ENCODE peak calls at places on chromosomes 11 and 22, in nine cellular contexts. One of them, this sample, is unnamed. For H3K4me1, the result is how much of the 10 kb centered on the place peaks cover.

GRCh38 chr11:30143098-30143705 is 87.6 kb upstream of the FSHB start:
- DNase-seq in uterus: no peak
- DNase-seq in lower lobe of right lung: no peak
- DNase-seq in left ventricle myocardium inferior: no peak
- DNase-seq in CD8-positive, alpha-beta T cell: no peak
- DNase-seq in cardiac muscle cell: peak
- DNase-seq in GM23338: peak
- DNase-seq in Peyer's patch: no peak
- DNase-seq in keratinocyte: no peak
- DNase-seq in this sample: no peak

GRCh38 chr11:110525883-110526282 is 96.1 kb downstream of the FDX1 start:
- DNase-seq in keratinocyte: peak
- DNase-seq in left ventricle myocardium inferior: no peak
- DNase-seq in cardiac muscle cell: peak
- DNase-seq in CD8-positive, alpha-beta T cell: no peak
- DNase-seq in uterus: peak
- DNase-seq in Peyer's patch: no peak
- DNase-seq in GM23338: no peak
- DNase-seq in lower lobe of right lung: no peak
- DNase-seq in this sample: no peak

GRCh38 chr11:63445720-63446119 is 45.2 kb downstream of the PLAAT5 start:
- DNase-seq in CD8-positive, alpha-beta T cell: no peak
- DNase-seq in GM23338: no peak
- DNase-seq in Peyer's patch: no peak
- DNase-seq in left ventricle myocardium inferior: no peak
- DNase-seq in cardiac muscle cell: peak
- DNase-seq in keratinocyte: peak
- DNase-seq in uterus: no peak
- DNase-seq in lower lobe of right lung: no peak
- DNase-seq in this sample: no peak

GRCh38 chr22:47551438-47551788 is 789.0 kb downstream of the TBC1D22A start:
- DNase-seq in left ventricle myocardium inferior: no peak
- DNase-seq in uterus: no peak
- DNase-seq in CD8-positive, alpha-beta T cell: no peak
- DNase-seq in cardiac muscle cell: no peak
- DNase-seq in keratinocyte: no peak
- DNase-seq in lower lobe of right lung: no peak
- DNase-seq in Peyer's patch: no peak
- DNase-seq in GM23338: no peak
- DNase-seq in this sample: no peak

GRCh38 chr11:126303623-126304456 is at the start of gene DCPS:
- DNase-seq in GM23338: peak
- DNase-seq in CD8-positive, alpha-beta T cell: peak
- DNase-seq in lower lobe of right lung: peak
- DNase-seq in uterus: peak
- DNase-seq in keratinocyte: no peak
- DNase-seq in Peyer's patch: peak
- DNase-seq in left ventricle myocardium inferior: peak
- DNase-seq in cardiac muscle cell: peak
- DNase-seq in this sample: peak

GRCh38 chr11:120098503-120099054 is 39.3 kb downstream of the TRIM29 start:
- DNase-seq in keratinocyte: no peak
- DNase-seq in left ventricle myocardium inferior: no peak
- DNase-seq in CD8-positive, alpha-beta T cell: no peak
- DNase-seq in lower lobe of right lung: no peak
- DNase-seq in uterus: no peak
- DNase-seq in GM23338: no peak
- DNase-seq in cardiac muscle cell: no peak
- DNase-seq in Peyer's patch: peak
- DNase-seq in this sample: no peak

GRCh38 chr22:46081831-46082210 is 68.5 kb upstream of the PPARA start:
- DNase-seq in GM23338: no peak
- DNase-seq in keratinocyte: no peak
- DNase-seq in Peyer's patch: peak
- DNase-seq in CD8-positive, alpha-beta T cell: no peak
- DNase-seq in cardiac muscle cell: no peak
- DNase-seq in left ventricle myocardium inferior: peak
- DNase-seq in lower lobe of right lung: peak
- DNase-seq in uterus: peak
- DNase-seq in this sample: no peak

GRCh38 chr11:94749367-94749766 is 18.8 kb upstream of the AMOTL1 start:
- DNase-seq in Peyer's patch: no peak
- DNase-seq in GM23338: no peak
- DNase-seq in keratinocyte: peak
- DNase-seq in left ventricle myocardium inferior: no peak
- DNase-seq in cardiac muscle cell: no peak
- DNase-seq in uterus: no peak
- DNase-seq in lower lobe of right lung: no peak
- DNase-seq in CD8-positive, alpha-beta T cell: no peak
- DNase-seq in this sample: no peak

GRCh38 chr22:41563051-41563711 is 2.4 kb downstream of the CSDC2 start:
- DNase-seq in keratinocyte: no peak
- DNase-seq in Peyer's patch: peak
- DNase-seq in GM23338: peak
- DNase-seq in left ventricle myocardium inferior: no peak
- DNase-seq in lower lobe of right lung: no peak
- DNase-seq in CD8-positive, alpha-beta T cell: no peak
- DNase-seq in cardiac muscle cell: peak
- DNase-seq in uterus: peak
- DNase-seq in this sample: no peak

GRCh38 chr11:58027341-58027740 is 3.4 kb upstream of the OR6Q1 start:
- DNase-seq in GM23338: no peak
- DNase-seq in CD8-positive, alpha-beta T cell: no peak
- DNase-seq in Peyer's patch: no peak
- DNase-seq in uterus: no peak
- DNase-seq in left ventricle myocardium inferior: no peak
- DNase-seq in lower lobe of right lung: no peak
- DNase-seq in keratinocyte: no peak
- DNase-seq in cardiac muscle cell: peak
- DNase-seq in this sample: no peak

GRCh38 chr11:104352036-104352435 is 188.1 kb upstream of the PDGFD start:
- DNase-seq in cardiac muscle cell: no peak
- DNase-seq in Peyer's patch: no peak
- DNase-seq in lower lobe of right lung: no peak
- DNase-seq in keratinocyte: no peak
- DNase-seq in uterus: no peak
- DNase-seq in left ventricle myocardium inferior: no peak
- DNase-seq in GM23338: no peak
- DNase-seq in CD8-positive, alpha-beta T cell: no peak
- DNase-seq in this sample: no peak

GRCh38 chr11:11081273-11081672 is 223.4 kb upstream of the ZBED5 start:
- DNase-seq in left ventricle myocardium inferior: no peak
- DNase-seq in cardiac muscle cell: no peak
- DNase-seq in CD8-positive, alpha-beta T cell: no peak
- DNase-seq in keratinocyte: no peak
- DNase-seq in Peyer's patch: no peak
- DNase-seq in uterus: no peak
- DNase-seq in lower lobe of right lung: no peak
- DNase-seq in GM23338: peak
- DNase-seq in this sample: no peak

GRCh38 chr11:114262681-114263509 is 33.3 kb upstream of the NNMT start:
- DNase-seq in GM23338: peak
- DNase-seq in uterus: no peak
- DNase-seq in lower lobe of right lung: no peak
- DNase-seq in left ventricle myocardium inferior: no peak
- DNase-seq in cardiac muscle cell: peak
- DNase-seq in Peyer's patch: no peak
- DNase-seq in CD8-positive, alpha-beta T cell: no peak
- DNase-seq in keratinocyte: no peak
- DNase-seq in this sample: no peak

GRCh38 chr22:46309526-46310085 is 12.9 kb downstream of the GTSE1 start:
- DNase-seq in lower lobe of right lung: peak
- DNase-seq in uterus: no peak
- DNase-seq in left ventricle myocardium inferior: peak
- DNase-seq in Peyer's patch: no peak
- DNase-seq in cardiac muscle cell: no peak
- DNase-seq in keratinocyte: no peak
- DNase-seq in GM23338: no peak
- DNase-seq in CD8-positive, alpha-beta T cell: no peak
- DNase-seq in this sample: no peak

GRCh38 chr11:47360341-47360740 is 7.8 kb upstream of the MYBPC3 start:
- DNase-seq in CD8-positive, alpha-beta T cell: no peak
- DNase-seq in left ventricle myocardium inferior: no peak
- DNase-seq in cardiac muscle cell: no peak
- DNase-seq in Peyer's patch: peak
- DNase-seq in GM23338: no peak
- DNase-seq in uterus: no peak
- DNase-seq in lower lobe of right lung: no peak
- DNase-seq in keratinocyte: no peak
- DNase-seq in this sample: no peak

GRCh38 chr11:47358731-47359051 is 6.2 kb upstream of the MYBPC3 start:
- DNase-seq in keratinocyte: no peak
- DNase-seq in GM23338: no peak
- DNase-seq in lower lobe of right lung: peak
- DNase-seq in cardiac muscle cell: no peak
- DNase-seq in Peyer's patch: no peak
- DNase-seq in uterus: no peak
- DNase-seq in CD8-positive, alpha-beta T cell: no peak
- DNase-seq in left ventricle myocardium inferior: no peak
- DNase-seq in this sample: no peak

GRCh38 chr11:47357985-47358730 is 5.7 kb upstream of the MYBPC3 start:
- DNase-seq in cardiac muscle cell: no peak
- DNase-seq in keratinocyte: no peak
- DNase-seq in left ventricle myocardium inferior: no peak
- DNase-seq in uterus: no peak
- DNase-seq in GM23338: no peak
- DNase-seq in Peyer's patch: no peak
- DNase-seq in CD8-positive, alpha-beta T cell: no peak
- DNase-seq in lower lobe of right lung: peak
- DNase-seq in this sample: no peak

GRCh38 chr11:47359162-47359561 is 6.7 kb upstream of the MYBPC3 start:
- DNase-seq in Peyer's patch: no peak
- DNase-seq in lower lobe of right lung: peak
- DNase-seq in uterus: no peak
- DNase-seq in left ventricle myocardium inferior: no peak
- DNase-seq in keratinocyte: no peak
- DNase-seq in CD8-positive, alpha-beta T cell: no peak
- DNase-seq in cardiac muscle cell: no peak
- DNase-seq in GM23338: no peak
- DNase-seq in this sample: no peak

DNA sequence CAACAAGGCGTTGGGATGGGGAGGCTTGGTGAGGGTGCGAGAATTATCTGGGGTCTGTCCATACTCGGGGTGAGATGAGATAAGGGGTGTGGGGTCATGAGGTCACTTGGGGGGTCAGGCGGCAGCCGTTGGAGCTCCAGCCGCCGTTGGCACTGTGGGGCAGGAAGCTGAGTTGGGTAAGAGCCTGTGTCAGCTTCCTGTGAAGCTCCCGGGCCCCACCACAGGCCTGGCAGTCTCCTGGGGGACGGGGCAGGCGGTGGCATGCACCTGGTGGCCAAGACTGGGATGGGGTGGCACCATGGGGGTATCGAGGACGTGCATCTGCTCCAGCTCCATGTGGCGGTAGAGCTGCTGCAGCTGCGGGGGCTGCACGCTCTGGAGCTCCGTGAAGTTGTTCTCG is 7.1 kb upstream of the MYBPC3 start:
- DNase-seq in cardiac muscle cell: no peak
- DNase-seq in Peyer's patch: peak
- DNase-seq in keratinocyte: no peak
- DNase-seq in uterus: no peak
- DNase-seq in GM23338: no peak
- DNase-seq in CD8-positive, alpha-beta T cell: no peak
- DNase-seq in lower lobe of right lung: peak
- DNase-seq in left ventricle myocardium inferior: no peak
- DNase-seq in this sample: no peak
- H3K4me1 ChIP-seq in cardiac muscle cell: under half
- H3K4me1 ChIP-seq in Peyer's patch: under half
- H3K4me1 ChIP-seq in keratinocyte: under half
- H3K4me1 ChIP-seq in uterus: under half
- H3K4me1 ChIP-seq in GM23338: under half
- H3K4me1 ChIP-seq in CD8-positive, alpha-beta T cell: under half
- H3K4me1 ChIP-seq in lower lobe of right lung: under half
- H3K4me1 ChIP-seq in left ventricle myocardium inferior: under half
- H3K4me1 ChIP-seq in this sample: under half

GRCh38 chr11:12235945-12236743 is 125.8 kb downstream of the MICAL2 start:
- DNase-seq in Peyer's patch: no peak
- DNase-seq in left ventricle myocardium inferior: no peak
- DNase-seq in uterus: no peak
- DNase-seq in lower lobe of right lung: no peak
- DNase-seq in keratinocyte: no peak
- DNase-seq in CD8-positive, alpha-beta T cell: peak
- DNase-seq in cardiac muscle cell: peak
- DNase-seq in GM23338: peak
- DNase-seq in this sample: peak
- H3K4me1 ChIP-seq in Peyer's patch: under half
- H3K4me1 ChIP-seq in left ventricle myocardium inferior: half or more
- H3K4me1 ChIP-seq in uterus: under half
- H3K4me1 ChIP-seq in lower lobe of right lung: under half
- H3K4me1 ChIP-seq in keratinocyte: under half
- H3K4me1 ChIP-seq in CD8-positive, alpha-beta T cell: under half
- H3K4me1 ChIP-seq in cardiac muscle cell: under half
- H3K4me1 ChIP-seq in GM23338: under half
- H3K4me1 ChIP-seq in this sample: under half

GRCh38 chr11:1826552-1827094 is 8.2 kb upstream of the SYT8 start:
- DNase-seq in lower lobe of right lung: peak
- DNase-seq in left ventricle myocardium inferior: no peak
- DNase-seq in GM23338: peak
- DNase-seq in cardiac muscle cell: peak
- DNase-seq in uterus: no peak
- DNase-seq in Peyer's patch: peak
- DNase-seq in keratinocyte: no peak
- DNase-seq in CD8-positive, alpha-beta T cell: no peak
- DNase-seq in this sample: no peak

GRCh38 chr11:1827095-1827797 is 7.5 kb upstream of the SYT8 start:
- DNase-seq in keratinocyte: peak
- DNase-seq in left ventricle myocardium inferior: no peak
- DNase-seq in uterus: no peak
- DNase-seq in cardiac muscle cell: peak
- DNase-seq in CD8-positive, alpha-beta T cell: no peak
- DNase-seq in Peyer's patch: peak
- DNase-seq in lower lobe of right lung: peak
- DNase-seq in GM23338: no peak
- DNase-seq in this sample: no peak

GRCh38 chr11:1829039-1829820 is 5.6 kb upstream of the SYT8 start:
- DNase-seq in keratinocyte: no peak
- DNase-seq in Peyer's patch: no peak
- DNase-seq in lower lobe of right lung: peak
- DNase-seq in GM23338: no peak
- DNase-seq in uterus: no peak
- DNase-seq in cardiac muscle cell: peak
- DNase-seq in CD8-positive, alpha-beta T cell: no peak
- DNase-seq in left ventricle myocardium inferior: no peak
- DNase-seq in this sample: no peak

GRCh38 chr11:1828542-1828941 is 6.2 kb upstream of the SYT8 start:
- DNase-seq in left ventricle myocardium inferior: no peak
- DNase-seq in lower lobe of right lung: peak
- DNase-seq in keratinocyte: no peak
- DNase-seq in uterus: no peak
- DNase-seq in GM23338: no peak
- DNase-seq in CD8-positive, alpha-beta T cell: no peak
- DNase-seq in cardiac muscle cell: no peak
- DNase-seq in Peyer's patch: no peak
- DNase-seq in this sample: no peak

GRCh38 chr11:1827931-1828330 is 6.9 kb upstream of the SYT8 start:
- DNase-seq in keratinocyte: no peak
- DNase-seq in CD8-positive, alpha-beta T cell: no peak
- DNase-seq in GM23338: no peak
- DNase-seq in lower lobe of right lung: peak
- DNase-seq in uterus: no peak
- DNase-seq in cardiac muscle cell: no peak
- DNase-seq in Peyer's patch: peak
- DNase-seq in left ventricle myocardium inferior: no peak
- DNase-seq in this sample: no peak
- H3K4me1 ChIP-seq in keratinocyte: half or more
- H3K4me1 ChIP-seq in CD8-positive, alpha-beta T cell: under half
- H3K4me1 ChIP-seq in GM23338: under half
- H3K4me1 ChIP-seq in lower lobe of right lung: under half
- H3K4me1 ChIP-seq in uterus: under half
- H3K4me1 ChIP-seq in cardiac muscle cell: under half
- H3K4me1 ChIP-seq in Peyer's patch: under half
- H3K4me1 ChIP-seq in left ventricle myocardium inferior: under half
- H3K4me1 ChIP-seq in this sample: under half

GRCh38 chr22:29912141-29912540 is 29.2 kb downstream of the MTMR3 start:
- DNase-seq in keratinocyte: no peak
- DNase-seq in Peyer's patch: no peak
- DNase-seq in uterus: no peak
- DNase-seq in cardiac muscle cell: no peak
- DNase-seq in lower lobe of right lung: no peak
- DNase-seq in CD8-positive, alpha-beta T cell: no peak
- DNase-seq in GM23338: no peak
- DNase-seq in left ventricle myocardium inferior: no peak
- DNase-seq in this sample: no peak
- H3K4me1 ChIP-seq in keratinocyte: under half
- H3K4me1 ChIP-seq in Peyer's patch: under half
- H3K4me1 ChIP-seq in uterus: under half
- H3K4me1 ChIP-seq in cardiac muscle cell: under half
- H3K4me1 ChIP-seq in lower lobe of right lung: half or more
- H3K4me1 ChIP-seq in CD8-positive, alpha-beta T cell: under half
- H3K4me1 ChIP-seq in GM23338: under half
- H3K4me1 ChIP-seq in left ventricle myocardium inferior: half or more
- H3K4me1 ChIP-seq in this sample: under half

This sample was measured in effector memory CD4-positive, alpha-beta T cell.